ENCODE peak calls at places on chromosomes 6 and 20, in four cellular contexts. One of them, this sample, is unnamed.

GRCh38 chr6:57173056-57173885 is 1.1 kb downstream of the BAG2 start:
- DNase-seq in kidney glomerular epithelial cell: peak; percentile 44
- DNase-seq in AG09319: no peak
- DNase-seq in activated CD8-positive, alpha-beta T cell treated with anti-CD3 and anti-CD28 coated beads for 36 hours: peak; percentile 49
- DNase-seq in this sample: no peak

GRCh38 chr6:338815-339262 is 46.6 kb downstream of the DUSP22 start:
- DNase-seq in kidney glomerular epithelial cell: no peak
- DNase-seq in AG09319: no peak
- DNase-seq in activated CD8-positive, alpha-beta T cell treated with anti-CD3 and anti-CD28 coated beads for 36 hours: peak; percentile 76
- DNase-seq in this sample: no peak

GRCh38 chr6:34990971-34991560 is 102.0 kb downstream of the ANKS1A start:
- DNase-seq in kidney glomerular epithelial cell: no peak
- DNase-seq in AG09319: no peak
- DNase-seq in activated CD8-positive, alpha-beta T cell treated with anti-CD3 and anti-CD28 coated beads for 36 hours: no peak
- DNase-seq in this sample: no peak

GRCh38 chr6:11366183-11366933 is 133.9 kb upstream of the NEDD9 start:
- DNase-seq in kidney glomerular epithelial cell: peak; percentile 47
- DNase-seq in AG09319: no peak
- DNase-seq in activated CD8-positive, alpha-beta T cell treated with anti-CD3 and anti-CD28 coated beads for 36 hours: peak; percentile 77
- DNase-seq in this sample: no peak

GRCh38 chr6:153028261-153028660 is 25.8 kb upstream of the MTRF1L start:
- DNase-seq in kidney glomerular epithelial cell: no peak
- DNase-seq in AG09319: no peak
- DNase-seq in activated CD8-positive, alpha-beta T cell treated with anti-CD3 and anti-CD28 coated beads for 36 hours: no peak
- DNase-seq in this sample: no peak

GRCh38 chr6:47353822-47354221 is 44.1 kb upstream of the TNFRSF21 start:
- DNase-seq in kidney glomerular epithelial cell: no peak
- DNase-seq in AG09319: no peak
- DNase-seq in activated CD8-positive, alpha-beta T cell treated with anti-CD3 and anti-CD28 coated beads for 36 hours: no peak
- DNase-seq in this sample: no peak

GRCh38 chr6:56168601-56169000 is 78.8 kb downstream of the COL21A1 start:
- DNase-seq in kidney glomerular epithelial cell: no peak
- DNase-seq in AG09319: no peak
- DNase-seq in activated CD8-positive, alpha-beta T cell treated with anti-CD3 and anti-CD28 coated beads for 36 hours: no peak
- DNase-seq in this sample: no peak

GRCh38 chr6:41732601-41733348 is 2.6 kb downstream of the TFEB start:
- DNase-seq in kidney glomerular epithelial cell: peak; percentile 74
- DNase-seq in AG09319: no peak
- DNase-seq in activated CD8-positive, alpha-beta T cell treated with anti-CD3 and anti-CD28 coated beads for 36 hours: peak; percentile 86
- DNase-seq in this sample: no peak

GRCh38 chr6:138719744-138720143 is 53.8 kb upstream of the CCDC28A start:
- DNase-seq in kidney glomerular epithelial cell: no peak
- DNase-seq in AG09319: no peak
- DNase-seq in activated CD8-positive, alpha-beta T cell treated with anti-CD3 and anti-CD28 coated beads for 36 hours: no peak
- DNase-seq in this sample: no peak

GRCh38 chr6:14235653-14236356 is 118.2 kb downstream of the CD83 start:
- DNase-seq in kidney glomerular epithelial cell: no peak
- DNase-seq in AG09319: no peak
- DNase-seq in activated CD8-positive, alpha-beta T cell treated with anti-CD3 and anti-CD28 coated beads for 36 hours: no peak
- DNase-seq in this sample: no peak

GRCh38 chr6:17869010-17869752 is 118.3 kb downstream of the KIF13A start:
- DNase-seq in kidney glomerular epithelial cell: no peak
- DNase-seq in AG09319: no peak
- DNase-seq in activated CD8-positive, alpha-beta T cell treated with anti-CD3 and anti-CD28 coated beads for 36 hours: no peak
- DNase-seq in this sample: no peak

GRCh38 chr6:33965766-33966165 is 162.0 kb upstream of the MLN start:
- DNase-seq in kidney glomerular epithelial cell: no peak
- DNase-seq in AG09319: no peak
- DNase-seq in activated CD8-positive, alpha-beta T cell treated with anti-CD3 and anti-CD28 coated beads for 36 hours: no peak
- DNase-seq in this sample: no peak

GRCh38 chr6:45156075-45156474 is 172.1 kb upstream of the RUNX2 start:
- DNase-seq in kidney glomerular epithelial cell: no peak
- DNase-seq in AG09319: no peak
- DNase-seq in activated CD8-positive, alpha-beta T cell treated with anti-CD3 and anti-CD28 coated beads for 36 hours: peak; percentile 57
- DNase-seq in this sample: no peak

GRCh38 chr20:58081842-58082241 is 146.6 kb downstream of the ANKRD60 start:
- DNase-seq in kidney glomerular epithelial cell: no peak
- DNase-seq in AG09319: no peak
- DNase-seq in activated CD8-positive, alpha-beta T cell treated with anti-CD3 and anti-CD28 coated beads for 36 hours: no peak
- DNase-seq in this sample: no peak

GRCh38 chr6:154515808-154516207 is 5.3 kb upstream of the CNKSR3 start:
- DNase-seq in kidney glomerular epithelial cell: no peak
- DNase-seq in AG09319: no peak
- DNase-seq in activated CD8-positive, alpha-beta T cell treated with anti-CD3 and anti-CD28 coated beads for 36 hours: no peak
- DNase-seq in this sample: no peak

GRCh38 chr6:28719275-28719940 is 193.7 kb downstream of the GPX5 start:
- DNase-seq in kidney glomerular epithelial cell: peak; percentile 23
- DNase-seq in AG09319: no peak
- DNase-seq in activated CD8-positive, alpha-beta T cell treated with anti-CD3 and anti-CD28 coated beads for 36 hours: peak; percentile 59
- DNase-seq in this sample: no peak

GRCh38 chr6:19333936-19334335 is 503.2 kb upstream of the ID4 start:
- DNase-seq in kidney glomerular epithelial cell: no peak
- DNase-seq in AG09319: no peak
- DNase-seq in activated CD8-positive, alpha-beta T cell treated with anti-CD3 and anti-CD28 coated beads for 36 hours: no peak
- DNase-seq in this sample: no peak

This sample was measured in D721Med.